ENCODE peak calls at places on chromosomes 6 and 20, in six cellular contexts. One of them, this sample, is unnamed.
A peak's percentile ranks its signal among the peaks of the same experiment; 100 is the strongest.

GRCh38 chr6:159729598-159729997 is 2.3 kb downstream of the WTAP start:
- DNase-seq in GM12878: peak; percentile 30
- DNase-seq in GM12892: peak; percentile 13
- DNase-seq in HepG2: no peak
- DNase-seq in K562: no peak
- DNase-seq in H1: no peak
- DNase-seq in this sample: peak; percentile 8

GRCh38 chr20:1150218-1150617 is 31.8 kb downstream of the PSMF1 start:
- DNase-seq in GM12878: no peak
- DNase-seq in GM12892: no peak
- DNase-seq in HepG2: peak; percentile 69
- DNase-seq in K562: no peak
- DNase-seq in H1: no peak
- DNase-seq in this sample: no peak

GRCh38 chr6:501891-502601 is 110.5 kb downstream of the IRF4 start:
- DNase-seq in GM12878: no peak
- DNase-seq in GM12892: peak; percentile 34
- DNase-seq in HepG2: no peak
- DNase-seq in K562: no peak
- DNase-seq in H1: no peak
- DNase-seq in this sample: no peak

GRCh38 chr6:72218125-72218524 is 331.8 kb downstream of the RIMS1 start:
- DNase-seq in GM12878: no peak
- DNase-seq in GM12892: no peak
- DNase-seq in HepG2: peak; percentile 17
- DNase-seq in K562: no peak
- DNase-seq in H1: peak; percentile 61
- DNase-seq in this sample: no peak

GRCh38 chr6:4059115-4059777 is 19.7 kb downstream of the FAM217A start:
- DNase-seq in GM12878: no peak
- DNase-seq in GM12892: no peak
- DNase-seq in HepG2: peak; percentile 76
- DNase-seq in K562: peak; percentile 39
- DNase-seq in H1: no peak
- DNase-seq in this sample: no peak

GRCh38 chr6:22129751-22130150 is 167.1 kb downstream of the PRL start:
- DNase-seq in GM12878: no peak
- DNase-seq in GM12892: no peak
- DNase-seq in HepG2: no peak
- DNase-seq in K562: no peak
- DNase-seq in H1: no peak
- DNase-seq in this sample: no peak

GRCh38 chr6:108876929-108877775 is 28.9 kb downstream of the ARMC2 start:
- DNase-seq in GM12878: no peak
- DNase-seq in GM12892: no peak
- DNase-seq in HepG2: no peak
- DNase-seq in K562: no peak
- DNase-seq in H1: no peak
- DNase-seq in this sample: no peak

GRCh38 chr6:118468682-118469465 is 79.2 kb upstream of the PLN start:
- DNase-seq in GM12878: no peak
- DNase-seq in GM12892: no peak
- DNase-seq in HepG2: peak; percentile 90
- DNase-seq in K562: no peak
- DNase-seq in H1: no peak
- DNase-seq in this sample: no peak

GRCh38 chr6:163958646-163959045 is 544.1 kb downstream of the QKI start:
- DNase-seq in GM12878: no peak
- DNase-seq in GM12892: no peak
- DNase-seq in HepG2: no peak
- DNase-seq in K562: no peak
- DNase-seq in H1: no peak
- DNase-seq in this sample: no peak

GRCh38 chr20:62764156-62764935 is 31.9 kb upstream of the MRGBP start:
- DNase-seq in GM12878: no peak
- DNase-seq in GM12892: no peak
- DNase-seq in HepG2: no peak
- DNase-seq in K562: no peak
- DNase-seq in H1: no peak
- DNase-seq in this sample: no peak

GRCh38 chr6:72811971-72812421 is 190.1 kb downstream of the KCNQ5 start:
- DNase-seq in GM12878: no peak
- DNase-seq in GM12892: no peak
- DNase-seq in HepG2: no peak
- DNase-seq in K562: no peak
- DNase-seq in H1: no peak
- DNase-seq in this sample: no peak

GRCh38 chr6:149860513-149860833 is 3.7 kb downstream of the LRP11 start:
- DNase-seq in GM12878: no peak
- DNase-seq in GM12892: no peak
- DNase-seq in HepG2: no peak
- DNase-seq in K562: no peak
- DNase-seq in H1: no peak
- DNase-seq in this sample: no peak

GRCh38 chr6:27124252-27124657 is 123.2 kb upstream of the PRSS16 start:
- DNase-seq in GM12878: no peak
- DNase-seq in GM12892: no peak
- DNase-seq in HepG2: no peak
- DNase-seq in K562: no peak
- DNase-seq in H1: no peak
- DNase-seq in this sample: no peak

GRCh38 chr6:16764188-16764950 is 3.1 kb upstream of the ATXN1 start:
- DNase-seq in GM12878: no peak
- DNase-seq in GM12892: no peak
- DNase-seq in HepG2: peak; percentile 53
- DNase-seq in K562: no peak
- DNase-seq in H1: no peak
- DNase-seq in this sample: no peak

GRCh38 chr6:130132286-130132701 is 90.5 kb downstream of the SAMD3 start:
- DNase-seq in GM12878: no peak
- DNase-seq in GM12892: no peak
- DNase-seq in HepG2: no peak
- DNase-seq in K562: no peak
- DNase-seq in H1: no peak
- DNase-seq in this sample: no peak

GRCh38 chr20:54067606-54068174 is 2.7 kb downstream of the BCAS1 start:
- DNase-seq in GM12878: peak; percentile 75
- DNase-seq in GM12892: no peak
- DNase-seq in HepG2: peak; percentile 99
- DNase-seq in K562: peak; percentile 49
- DNase-seq in H1: no peak
- DNase-seq in this sample: no peak

GRCh38 chr6:15303162-15303919 is 57.5 kb downstream of the JARID2 start:
- DNase-seq in GM12878: no peak
- DNase-seq in GM12892: no peak
- DNase-seq in HepG2: no peak
- DNase-seq in K562: no peak
- DNase-seq in H1: peak; percentile 47
- DNase-seq in this sample: no peak

GRCh38 chr20:37833172-37833915 is 69.6 kb upstream of the VSTM2L start:
- DNase-seq in GM12878: no peak
- DNase-seq in GM12892: no peak
- DNase-seq in HepG2: no peak
- DNase-seq in K562: no peak
- DNase-seq in H1: no peak
- DNase-seq in this sample: no peak

GRCh38 chr6:2951723-2952122 is 19.6 kb downstream of the SERPINB6 start:
- DNase-seq in GM12878: no peak
- DNase-seq in GM12892: no peak
- DNase-seq in HepG2: no peak
- DNase-seq in K562: no peak
- DNase-seq in H1: no peak
- DNase-seq in this sample: no peak

GRCh38 chr20:20549699-20550098 is 162.7 kb downstream of the RALGAPA2 start:
- DNase-seq in GM12878: no peak
- DNase-seq in GM12892: no peak
- DNase-seq in HepG2: peak; percentile 31
- DNase-seq in K562: no peak
- DNase-seq in H1: no peak
- DNase-seq in this sample: no peak

GRCh38 chr6:167736486-167737204 is 90.1 kb upstream of the AFDN start:
- DNase-seq in GM12878: no peak
- DNase-seq in GM12892: no peak
- DNase-seq in HepG2: no peak
- DNase-seq in K562: no peak
- DNase-seq in H1: no peak
- DNase-seq in this sample: no peak

GRCh38 chr6:89944826-89945407 is 50.6 kb downstream of the GJA10 start:
- DNase-seq in GM12878: no peak
- DNase-seq in GM12892: no peak
- DNase-seq in HepG2: peak; percentile 4
- DNase-seq in K562: no peak
- DNase-seq in H1: no peak
- DNase-seq in this sample: no peak

GRCh38 chr6:38387994-38388393 is 251.7 kb downstream of the BTBD9 start:
- DNase-seq in GM12878: no peak
- DNase-seq in GM12892: no peak
- DNase-seq in HepG2: no peak
- DNase-seq in K562: no peak
- DNase-seq in H1: no peak
- DNase-seq in this sample: no peak

GRCh38 chr6:53397283-53397682 is 48.5 kb upstream of the ELOVL5 start:
- DNase-seq in GM12878: no peak
- DNase-seq in GM12892: no peak
- DNase-seq in HepG2: no peak
- DNase-seq in K562: no peak
- DNase-seq in H1: no peak
- DNase-seq in this sample: no peak

GRCh38 chr20:46975976-46976375 is 81.3 kb downstream of the EYA2 start:
- DNase-seq in GM12878: no peak
- DNase-seq in GM12892: no peak
- DNase-seq in HepG2: no peak
- DNase-seq in K562: no peak
- DNase-seq in H1: no peak
- DNase-seq in this sample: no peak

GRCh38 chr6:155782320-155782730 is 326.7 kb upstream of the NOX3 start:
- DNase-seq in GM12878: no peak
- DNase-seq in GM12892: no peak
- DNase-seq in HepG2: no peak
- DNase-seq in K562: no peak
- DNase-seq in H1: no peak
- DNase-seq in this sample: no peak
- TF ChIP-seq POLR2A in GM12878: no peak
- TF ChIP-seq POLR2A in GM12892: no peak
- TF ChIP-seq POLR2A in HepG2: no peak
- TF ChIP-seq POLR2A in K562: no peak
- TF ChIP-seq POLR2A in H1: no peak
- TF ChIP-seq POLR2A in this sample: no peak

GRCh38 chr6:124961784-124962611 is at the start of gene RNF217:
- DNase-seq in GM12878: no peak
- DNase-seq in GM12892: peak; percentile 4
- DNase-seq in HepG2: no peak
- DNase-seq in K562: peak; percentile 84
- DNase-seq in H1: peak; percentile 77
- DNase-seq in this sample: peak; percentile 10

GRCh38 chr6:124963416-124964083 is 1.3 kb downstream of the RNF217 start:
- DNase-seq in GM12878: no peak
- DNase-seq in GM12892: no peak
- DNase-seq in HepG2: no peak
- DNase-seq in K562: no peak
- DNase-seq in H1: no peak
- DNase-seq in this sample: no peak

GRCh38 chr6:124961468-124961783 is 811 bp upstream of the RNF217 start:
- DNase-seq in GM12878: no peak
- DNase-seq in GM12892: no peak
- DNase-seq in HepG2: no peak
- DNase-seq in K562: no peak
- DNase-seq in H1: no peak
- DNase-seq in this sample: no peak

GRCh38 chr6:124964084-124964763 is 2.0 kb downstream of the RNF217 start:
- DNase-seq in GM12878: no peak
- DNase-seq in GM12892: no peak
- DNase-seq in HepG2: peak; percentile 80
- DNase-seq in K562: no peak
- DNase-seq in H1: no peak
- DNase-seq in this sample: no peak

GRCh38 chr6:124962617-124963415 is 579 bp downstream of the RNF217 start:
- DNase-seq in GM12878: no peak
- DNase-seq in GM12892: no peak
- DNase-seq in HepG2: no peak
- DNase-seq in K562: peak; percentile 55
- DNase-seq in H1: peak; percentile 74
- DNase-seq in this sample: peak; percentile 13
- TF ChIP-seq POLR2AphosphoS5 in GM12878: no peak
- TF ChIP-seq POLR2AphosphoS5 in GM12892: no peak
- TF ChIP-seq POLR2AphosphoS5 in HepG2: no peak
- TF ChIP-seq POLR2AphosphoS5 in K562: no peak
- TF ChIP-seq POLR2AphosphoS5 in H1: no peak
- TF ChIP-seq POLR2AphosphoS5 in this sample: no peak

DNA sequence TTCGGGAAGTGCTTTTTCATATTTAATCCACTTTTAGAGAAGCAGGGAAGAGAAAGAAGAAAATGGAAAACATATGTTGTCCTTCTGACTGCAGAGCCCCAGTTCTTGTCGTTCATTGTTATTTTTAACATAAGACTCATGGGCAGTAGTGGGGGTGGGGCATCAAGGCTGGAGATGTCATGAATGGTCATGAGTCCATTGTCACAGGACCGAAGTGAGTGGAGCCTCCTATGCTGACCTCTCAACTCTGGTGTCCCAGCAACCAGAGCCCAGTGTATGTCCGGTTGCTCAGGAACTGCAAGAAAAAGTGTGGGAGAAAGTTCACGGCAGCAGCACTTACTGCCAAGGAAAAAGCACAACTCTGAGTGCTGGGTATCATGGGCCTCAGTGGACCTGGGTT is 108.6 kb downstream of the BANF2 start:
- DNase-seq in GM12878: no peak
- DNase-seq in GM12892: no peak
- DNase-seq in HepG2: peak; percentile 42
- DNase-seq in K562: no peak
- DNase-seq in H1: no peak
- DNase-seq in this sample: no peak
- TF ChIP-seq TAF1 in GM12878: no peak
- TF ChIP-seq TAF1 in GM12892: no peak
- TF ChIP-seq TAF1 in HepG2: no peak
- TF ChIP-seq TAF1 in K562: no peak
- TF ChIP-seq TAF1 in H1: no peak
- TF ChIP-seq TAF1 in this sample: no peak

GRCh38 chr6:31621991-31622390 is 1.5 kb downstream of the PRRC2A start:
- DNase-seq in GM12878: no peak
- DNase-seq in GM12892: no peak
- DNase-seq in HepG2: no peak
- DNase-seq in K562: no peak
- DNase-seq in H1: no peak
- DNase-seq in this sample: no peak

GRCh38 chr6:31621320-31621939 is 915 bp downstream of the PRRC2A start:
- DNase-seq in GM12878: no peak
- DNase-seq in GM12892: no peak
- DNase-seq in HepG2: no peak
- DNase-seq in K562: no peak
- DNase-seq in H1: no peak
- DNase-seq in this sample: no peak

GRCh38 chr6:31622678-31623077 is 2.2 kb downstream of the PRRC2A start:
- DNase-seq in GM12878: no peak
- DNase-seq in GM12892: no peak
- DNase-seq in HepG2: no peak
- DNase-seq in K562: no peak
- DNase-seq in H1: no peak
- DNase-seq in this sample: no peak

GRCh38 chr6:31626952-31627351 is 6.4 kb downstream of the PRRC2A start:
- DNase-seq in GM12878: no peak
- DNase-seq in GM12892: no peak
- DNase-seq in HepG2: no peak
- DNase-seq in K562: no peak
- DNase-seq in H1: no peak
- DNase-seq in this sample: no peak

GRCh38 chr6:31624070-31624469 is 3.6 kb downstream of the PRRC2A start:
- DNase-seq in GM12878: no peak
- DNase-seq in GM12892: no peak
- DNase-seq in HepG2: no peak
- DNase-seq in K562: no peak
- DNase-seq in H1: no peak
- DNase-seq in this sample: no peak
- TF ChIP-seq POLR2A in GM12878: no peak
- TF ChIP-seq POLR2A in GM12892: no peak
- TF ChIP-seq POLR2A in HepG2: no peak
- TF ChIP-seq POLR2A in K562: no peak
- TF ChIP-seq POLR2A in H1: no peak
- TF ChIP-seq POLR2A in this sample: no peak

This sample was measured in GM12891.